ENCODE peak calls at places on chromosomes 13 and 19, in five cellular contexts. H is tibial artery, Z is tibial nerve, Y is cardiac muscle cell, L is heart left ventricle. M is an unnamed sample. For H3K9me3, the result is how much of the 10 kb centered on the place peaks cover.

GRCh38 chr19:18915639-18916038 is 3.5 kb downstream of the COPE start:
- DNase-seq in Z (no peak), H (no peak), L (no peak), Y (peak), M (no peak)

GRCh38 chr13:85616275-85616674 is 182.9 kb downstream of the SLITRK6 start:
- DNase-seq in Y (no peak), H (no peak), L (no peak), Z (no peak), M (no peak)

GRCh38 chr19:18208098-18208951 is 4.5 kb upstream of the RAB3A start:
- DNase-seq in L (peak), H (no peak), Y (peak), Z (no peak), M (no peak)

GRCh38 chr19:10855879-10856522 is 7.8 kb downstream of the C19orf38 start:
- DNase-seq in Y (peak), L (no peak), H (no peak), Z (no peak), M (no peak)

GRCh38 chr19:54262066-54262465 is 5.0 kb upstream of the LILRB5 start:
- DNase-seq in H (no peak), Z (no peak), L (no peak), Y (no peak), M (no peak)

GRCh38 chr13:60282708-60283107 is 114.3 kb upstream of the TDRD3 start:
- DNase-seq in H (no peak), L (no peak), Y (no peak), Z (no peak), M (no peak)

GRCh38 chr13:62209539-62209938 is 793.9 kb upstream of the PCDH20 start:
- DNase-seq in Y (no peak), L (no peak), H (no peak), Z (no peak), M (no peak)

GRCh38 chr13:24923305-24923640 is 159.3 kb downstream of the RNF17 start:
- DNase-seq in H (no peak), Z (no peak), L (no peak), Y (peak), M (no peak)

GRCh38 chr19:2270572-2271515 is 11.1 kb downstream of the PEAK3 start:
- DNase-seq in L (peak), H (peak), Z (peak), Y (peak), M (peak)

GRCh38 chr13:94712812-94713555 is 639 bp upstream of the SOX21 start:
- DNase-seq in Z (no peak), L (no peak), Y (peak), H (no peak), M (peak)

GRCh38 chr19:50557009-50557613 is 11.1 kb downstream of the LRRC4B start:
- DNase-seq in H (no peak), Y (no peak), Z (no peak), L (no peak), M (no peak)

GRCh38 chr19:3024870-3025515 is 4.1 kb downstream of the TLE2 start:
- DNase-seq in Y (no peak), H (no peak), L (no peak), Z (no peak), M (no peak)

GRCh38 chr13:60787083-60787482 is 390.1 kb downstream of the TDRD3 start:
- DNase-seq in L (no peak), Y (no peak), Z (no peak), H (no peak), M (no peak)

GRCh38 chr13:73972503-73972902 is 161.7 kb downstream of the KLF12 start:
- DNase-seq in L (no peak), Y (no peak), Z (no peak), H (no peak), M (no peak)

GRCh38 chr13:96958286-96958891 is 35.9 kb downstream of the OXGR1 start:
- DNase-seq in H (no peak), Y (peak), Z (no peak), L (no peak), M (no peak)

DNA sequence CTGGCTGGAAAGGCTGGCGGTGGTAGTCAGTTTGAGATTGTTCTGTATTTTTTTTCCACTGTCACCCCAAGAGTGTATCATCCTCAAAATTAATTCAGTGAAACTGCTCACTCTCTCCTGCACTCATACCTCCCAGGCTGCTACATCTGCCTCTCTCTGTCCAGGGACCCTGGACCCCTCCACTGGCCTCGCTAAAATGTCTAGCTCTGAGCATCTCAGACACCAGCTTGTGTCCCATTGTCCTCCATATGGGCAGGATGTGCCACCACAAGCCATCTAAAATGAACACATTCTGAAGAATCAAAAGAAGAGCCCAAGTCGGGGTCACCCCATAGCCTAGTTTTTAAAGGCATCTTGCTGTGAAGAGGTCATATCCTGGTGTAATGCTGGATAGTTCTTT is 345.5 kb upstream of the TSHZ3 start:
- DNase-seq in Y (no peak), Z (no peak), L (no peak), H (no peak), M (no peak)
- H3K9me3 ChIP-seq in Y (under half), Z (under half), L (under half), H (under half), M (under half)

GRCh38 chr19:15911599-15912237 is 13.8 kb upstream of the CYP4F2 start:
- DNase-seq in Z (no peak), L (no peak), H (no peak), Y (no peak), M (no peak)
- H3K4me3 ChIP-seq in Z (no peak), L (no peak), H (no peak), Y (no peak), M (no peak)

DNA sequence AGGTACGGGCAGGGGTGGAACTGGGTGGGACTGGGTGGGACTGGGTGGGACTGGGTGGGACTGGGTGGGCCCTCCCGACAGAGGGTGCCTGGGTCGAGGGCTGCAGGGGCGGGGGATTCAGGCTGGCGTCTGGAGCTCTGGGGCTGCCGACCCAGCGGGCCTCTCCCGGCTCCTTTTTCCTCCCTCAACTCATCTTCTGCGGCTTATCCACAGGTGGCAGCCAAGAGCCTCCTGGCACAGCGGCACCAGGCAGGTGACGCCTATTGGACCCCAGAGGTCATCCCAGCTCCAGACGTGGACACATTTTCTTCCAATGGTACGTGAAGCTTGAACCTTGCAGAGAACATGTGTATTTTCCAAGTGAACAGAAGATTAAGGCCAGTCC is 533 bp downstream of the ZNF544 start:
- DNase-seq in L (no peak), Y (peak), Z (no peak), H (no peak), M (no peak)
- H3K9me3 ChIP-seq in L (under half), Y (under half), Z (half or more), H (half or more), M (under half)

GRCh38 chr19:45782162-45782623 is at the start of gene DMPK:
- DNase-seq in H (peak), L (peak), Y (no peak), Z (no peak), M (no peak)
- H3K4me3 ChIP-seq in H (peak), L (peak), Y (peak), Z (peak), M (no peak)

GRCh38 chr13:113192279-113192678 is 16.2 kb downstream of the PCID2 start:
- DNase-seq in H (no peak), Y (no peak), L (no peak), Z (no peak), M (no peak)

GRCh38 chr13:113195360-113195759 is 13.1 kb downstream of the PCID2 start:
- DNase-seq in L (no peak), Z (no peak), H (no peak), Y (no peak), M (no peak)

GRCh38 chr13:113196970-113197737 is 11.3 kb downstream of the PCID2 start:
- DNase-seq in Y (no peak), H (no peak), Z (no peak), L (no peak), M (no peak)

GRCh38 chr13:113187905-113188595 is 20.4 kb downstream of the PCID2 start:
- DNase-seq in Y (no peak), Z (no peak), L (no peak), H (no peak), M (no peak)

GRCh38 chr13:113192902-113193301 is 15.6 kb downstream of the PCID2 start:
- DNase-seq in H (no peak), L (no peak), Y (peak), Z (no peak), M (no peak)
- H3K9me3 ChIP-seq in H (under half), L (under half), Y (under half), Z (under half), M (under half)

DNA sequence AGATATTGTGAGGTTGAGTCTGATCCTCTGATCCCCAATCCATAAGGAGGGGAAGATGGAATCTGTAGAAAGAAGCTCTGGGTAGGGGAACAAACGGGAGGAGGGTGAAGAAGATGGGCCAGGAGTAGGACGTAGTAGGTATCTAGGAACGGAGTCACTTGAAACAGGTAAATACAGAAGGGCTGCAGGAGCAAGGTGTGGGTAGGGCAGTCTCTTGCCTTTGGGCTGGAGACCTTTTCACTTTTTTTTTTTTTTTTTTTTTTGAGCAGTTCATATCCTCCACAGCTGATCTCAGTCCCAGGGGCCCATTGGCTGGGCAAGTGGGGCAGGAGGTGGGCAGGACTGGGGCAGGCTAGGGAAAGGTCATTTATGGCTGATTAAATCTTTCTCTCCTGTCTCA is 1.5 kb downstream of the BCKDHA start:
- DNase-seq in Y (no peak), L (no peak), H (no peak), Z (no peak), M (no peak)
- H3K4me3 ChIP-seq in Y (peak), L (peak), H (peak), Z (no peak), M (no peak)

GRCh38 chr19:57719424-57719823 is 8.0 kb downstream of the ZNF671 start:
- DNase-seq in H (no peak), Z (no peak), Y (no peak), L (no peak), M (no peak)
- H3K9me3 ChIP-seq in H (half or more), Z (half or more), Y (under half), L (under half), M (under half)

GRCh38 chr13:27969073-27969865 is at the start of gene CDX2:
- DNase-seq in H (no peak), L (no peak), Y (no peak), Z (no peak), M (no peak)

GRCh38 chr13:27967203-27967735 is 1.8 kb downstream of the CDX2 start:
- DNase-seq in Y (no peak), L (no peak), Z (no peak), H (no peak), M (no peak)

GRCh38 chr13:27968316-27969072 is 621 bp downstream of the CDX2 start:
- DNase-seq in Z (no peak), Y (no peak), L (no peak), H (no peak), M (no peak)

GRCh38 chr13:27966641-27967202 is 2.4 kb downstream of the CDX2 start:
- DNase-seq in L (no peak), Y (no peak), Z (no peak), H (no peak), M (no peak)

DNA sequence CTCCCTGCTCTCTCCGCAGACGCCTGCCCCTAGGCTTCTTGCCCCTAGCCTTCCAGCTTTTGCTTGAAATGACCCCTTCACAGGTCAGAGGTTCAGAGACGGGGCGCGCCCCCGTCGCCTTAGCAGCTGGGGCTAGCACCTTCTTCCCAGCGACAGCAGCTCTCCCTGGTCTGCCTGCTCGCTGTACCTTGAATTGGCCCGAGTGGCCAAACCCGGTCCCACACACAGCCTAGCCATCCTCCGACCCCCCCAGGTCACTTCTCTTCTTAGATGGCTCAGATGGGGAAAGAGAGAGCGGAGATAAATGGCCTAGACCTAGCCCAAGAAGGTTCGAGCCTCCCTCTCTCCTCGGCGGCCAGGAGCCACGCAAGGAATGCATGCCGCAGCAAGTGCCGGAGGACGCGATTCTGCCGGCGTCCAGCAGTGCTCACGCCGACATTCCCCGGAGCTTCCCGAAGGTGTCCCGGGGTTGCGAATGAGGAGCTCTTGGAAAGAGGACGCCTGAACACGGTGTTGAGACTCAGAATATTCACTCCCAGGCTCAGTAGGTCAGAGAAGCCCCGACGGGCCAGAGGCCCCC is 1.3 kb downstream of the CDX2 start:
- DNase-seq in Z (no peak), H (no peak), L (no peak), Y (no peak), M (no peak)
- H3K4me3 ChIP-seq in Z (no peak), H (peak), L (no peak), Y (no peak), M (no peak)